ENCODE peak calls at places on chromosomes 4 and X, in six cellular contexts. C is naive thymus-derived CD8-positive, alpha-beta T cell; H is T-helper 17 cell; X is body of pancreas; J is activated CD8-positive, alpha-beta memory T cell treated with anti-CD3 and anti-CD28 coated beads, Interleukin-2, amount 10 ng/mL, durations not matched to agents 7 days and 5 days; P is stimulated activated naive B cell treated with anti-CD40 and anti-IgM and Interleukin-4, amounts not matched to agents 10 μg/mL and 1 μg/mL and 100 μg/mL, for 72 hours. B is an unnamed sample.

GRCh38 chr4:6710282-6710681 is 617 bp upstream of the MRFAP1L1 start:
- ATAC-seq in P (peak), C (no peak), J (no peak), H (no peak), X (no peak), B (peak)

GRCh38 chrX:133971586-133971985 is 13.8 kb downstream of the GPC3 start:
- ATAC-seq in P (no peak), H (no peak), J (no peak), X (no peak), C (no peak), B (no peak)

GRCh38 chr4:128601992-128602695 is 207.4 kb upstream of the JADE1 start:
- ATAC-seq in H (no peak), X (peak), J (no peak), C (no peak), P (no peak), B (no peak)

GRCh38 chr4:25123236-25123635 is 37.0 kb downstream of the SEPSECS start:
- ATAC-seq in J (peak), C (no peak), X (no peak), P (peak), H (no peak), B (peak)

GRCh38 chr4:121198261-121198660 is 34.1 kb upstream of the TNIP3 start:
- ATAC-seq in P (no peak), H (no peak), C (no peak), J (no peak), X (no peak), B (no peak)

GRCh38 chrX:24148535-24149345 is 789 bp upstream of the ZFX start:
- ATAC-seq in J (peak), H (no peak), X (peak), C (peak), P (peak), B (peak)

GRCh38 chr4:152240232-152240631 is 295.7 kb downstream of the FBXW7 start:
- ATAC-seq in C (no peak), J (no peak), H (no peak), P (no peak), X (no peak), B (no peak)

GRCh38 chr4:23484689-23485088 is 405.2 kb downstream of the PPARGC1A start:
- ATAC-seq in J (no peak), H (no peak), C (no peak), X (no peak), P (peak), B (no peak)

GRCh38 chrX:97119474-97120109 is 235.9 kb downstream of the RPA4 start:
- ATAC-seq in C (no peak), X (no peak), J (no peak), H (no peak), P (no peak), B (no peak)

GRCh38 chr4:61517144-61517543 is 317.0 kb downstream of the ADGRL3 start:
- ATAC-seq in C (no peak), X (no peak), J (no peak), H (no peak), P (no peak), B (peak)

GRCh38 chr4:169902658-169903345 is 123.4 kb downstream of the MFAP3L start:
- ATAC-seq in X (no peak), C (no peak), H (no peak), J (no peak), P (no peak), B (no peak)

GRCh38 chr4:54784188-54784671 is 126.5 kb downstream of the KIT start:
- ATAC-seq in C (no peak), X (peak), H (no peak), P (no peak), J (no peak), B (no peak)